ENCODE peak calls at places on chromosomes 13 and 19, in six cellular contexts. J is spleen, C is A549, M is H1, Q is K562, L is transverse colon. E is an unnamed sample.

GRCh38 chr19:29329460-29330134 is 116.6 kb upstream of the UQCRFS1 start:
- DNase-seq in J (no peak), C (peak; percentile 36), M (peak; percentile 71), Q (peak; percentile 26), L (no peak), E (peak; percentile 16)

GRCh38 chr19:2249010-2249866 is at the start of gene AMH:
- DNase-seq in M (peak; percentile 66), J (no peak), C (no peak), L (no peak), Q (no peak), E (no peak)

GRCh38 chr13:79815041-79815440 is 334.1 kb downstream of the NDFIP2 start:
- DNase-seq in J (no peak), Q (no peak), L (no peak), C (no peak), M (no peak), E (no peak)

GRCh38 chr13:62702502-62702901 is 1286.9 kb upstream of the PCDH20 start:
- DNase-seq in J (no peak), M (no peak), L (no peak), Q (no peak), C (no peak), E (no peak)

GRCh38 chr13:25729201-25729600 is 322.6 kb downstream of the SHISA2 start:
- DNase-seq in C (no peak), L (no peak), M (no peak), J (no peak), Q (no peak), E (no peak)

GRCh38 chr13:51839711-51840110 is 5.3 kb downstream of the TMEM272 start:
- DNase-seq in Q (no peak), L (no peak), C (no peak), M (no peak), J (no peak), E (no peak)

GRCh38 chr19:29404951-29405727 is 120.7 kb upstream of the VSTM2B start:
- DNase-seq in M (peak; percentile 67), L (peak; percentile 9), Q (no peak), C (no peak), J (no peak), E (no peak)

GRCh38 chr13:113971471-113972231 is 2.2 kb downstream of the C13orf46 start:
- DNase-seq in J (peak; percentile 73), C (no peak), L (no peak), Q (no peak), M (no peak), E (no peak)

GRCh38 chr19:17246681-17247425 is 1.1 kb upstream of the NR2F6 start:
- DNase-seq in C (peak; percentile 68), Q (no peak), J (peak; percentile 83), M (peak; percentile 79), L (peak; percentile 69), E (no peak)

GRCh38 chr19:17751912-17752273 is 616 bp downstream of the FCHO1 start:
- DNase-seq in Q (no peak), C (no peak), J (no peak), L (no peak), M (no peak), E (no peak)

GRCh38 chr19:18450934-18451836 is 13.3 kb upstream of the ISYNA1 start:
- DNase-seq in Q (peak; percentile 81), M (peak; percentile 100), C (peak; percentile 64), J (peak; percentile 95), L (peak; percentile 90), E (peak; percentile 91)

DNA sequence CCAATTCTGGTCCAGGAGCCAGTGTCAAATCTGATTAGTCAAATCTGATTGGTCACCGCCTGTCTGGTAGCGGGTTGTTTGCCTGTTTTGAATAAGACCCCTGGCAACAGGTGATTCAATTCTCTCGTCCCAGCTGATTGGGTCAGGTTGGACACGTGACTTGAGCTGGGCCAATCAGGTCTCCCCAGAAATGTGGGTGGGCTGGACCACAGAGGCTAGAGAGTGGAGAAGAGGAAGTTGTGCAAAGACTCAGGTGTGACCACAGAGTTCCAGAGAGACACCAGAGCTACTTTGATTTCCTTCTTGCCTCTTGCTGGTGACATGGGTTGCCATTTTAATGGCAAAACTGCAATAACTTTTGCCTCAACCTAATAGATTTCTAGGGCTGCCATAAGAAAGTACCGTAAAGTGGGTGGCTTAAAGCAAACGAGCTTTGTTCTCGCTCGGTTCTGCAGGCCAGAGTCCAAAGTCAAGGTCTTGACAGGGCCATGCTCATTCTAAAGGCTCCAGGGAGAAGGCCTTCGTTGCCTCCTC is 5.4 kb downstream of the TNFSF9 start:
- DNase-seq in M (peak; percentile 77), C (peak; percentile 88), Q (peak; percentile 94), J (peak; percentile 80), L (peak; percentile 74), E (peak; percentile 61)
- TF ChIP-seq POLR2A in M (no peak), C (no peak), Q (no peak), J (no peak), L (no peak), E (peak; percentile 30)

DNA sequence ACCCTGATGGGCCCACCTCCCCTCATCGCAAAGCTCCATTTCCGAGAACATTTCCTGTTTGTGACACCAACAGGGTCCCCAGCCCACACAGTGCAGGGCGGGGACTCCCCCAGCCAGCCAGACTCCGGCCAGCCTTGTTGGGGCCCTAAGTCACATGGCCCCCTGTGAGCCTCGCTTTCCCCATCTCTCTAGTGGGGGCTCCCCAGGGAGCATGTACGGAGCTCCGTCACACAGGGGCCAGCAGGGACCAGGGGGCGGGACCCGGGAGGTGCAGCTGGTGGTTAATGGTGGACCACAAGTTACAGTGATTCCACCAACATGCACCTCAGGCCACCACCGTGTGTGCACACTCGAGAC is 1.7 kb downstream of the TBXA2R start:
- DNase-seq in L (no peak), J (peak; percentile 84), C (no peak), M (no peak), Q (no peak), E (no peak)
- TF ChIP-seq POLR2A in L (no peak), J (no peak), C (no peak), M (no peak), Q (no peak), E (no peak)

DNA sequence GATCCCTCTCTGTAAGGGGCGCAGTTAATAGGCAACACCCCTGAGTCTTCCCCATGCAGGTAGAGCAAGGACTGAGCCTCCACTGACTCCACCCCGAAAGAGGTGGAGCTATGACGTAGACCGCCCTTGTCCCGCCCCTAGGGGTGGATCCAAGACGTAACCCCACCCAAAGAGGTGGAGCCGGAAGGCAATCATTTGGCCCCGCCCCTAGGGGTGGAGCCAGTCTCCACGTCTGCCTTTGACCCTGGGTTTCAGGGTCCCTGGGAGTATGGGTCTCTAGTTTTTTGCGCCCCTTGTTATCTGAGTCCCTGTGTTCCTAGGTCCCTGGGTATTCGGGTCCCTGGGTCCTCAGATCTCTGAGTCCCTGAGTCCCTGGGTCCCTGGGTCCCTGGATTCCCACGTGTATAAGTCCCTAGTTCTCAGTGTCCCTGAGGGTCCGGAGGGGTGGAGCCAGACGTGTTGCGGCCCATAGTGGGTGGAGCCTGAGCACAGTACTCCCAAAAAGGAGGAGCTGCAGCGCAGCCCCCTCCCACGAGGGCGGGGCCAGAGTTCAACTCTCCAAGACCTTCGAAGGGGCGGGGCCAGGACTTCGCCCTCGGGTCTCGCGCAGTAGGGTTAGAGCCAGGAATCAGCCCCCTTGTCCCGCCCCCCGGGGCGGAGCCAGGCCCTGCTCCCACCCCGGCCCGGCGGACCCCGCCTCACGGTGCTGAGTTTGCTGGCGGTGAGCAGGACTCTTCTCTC is 5.3 kb downstream of the DENND1C start:
- DNase-seq in M (peak; percentile 100), J (peak; percentile 83), L (peak; percentile 94), C (peak; percentile 96), Q (peak; percentile 84), E (peak; percentile 36)
- TF ChIP-seq POLR2A in M (no peak), J (no peak), L (no peak), C (no peak), Q (no peak), E (no peak)

GRCh38 chr19:22530042-22530441 is 104.1 kb upstream of the ZNF492 start:
- DNase-seq in Q (no peak), J (no peak), C (no peak), M (no peak), L (no peak), E (no peak)
- TF ChIP-seq POLR2A in Q (no peak), J (no peak), C (no peak), M (no peak), L (no peak), E (no peak)

GRCh38 chr19:12139885-12140544 is at the start of gene ZNF20:
- DNase-seq in L (peak; percentile 98), C (peak; percentile 41), Q (peak; percentile 95), J (peak; percentile 98), M (peak; percentile 98), E (peak; percentile 93)
- TF ChIP-seq POLR2A in L (peak; percentile 59), C (no peak), Q (peak; percentile 65), J (no peak), M (peak; percentile 89), E (peak; percentile 49)

DNA sequence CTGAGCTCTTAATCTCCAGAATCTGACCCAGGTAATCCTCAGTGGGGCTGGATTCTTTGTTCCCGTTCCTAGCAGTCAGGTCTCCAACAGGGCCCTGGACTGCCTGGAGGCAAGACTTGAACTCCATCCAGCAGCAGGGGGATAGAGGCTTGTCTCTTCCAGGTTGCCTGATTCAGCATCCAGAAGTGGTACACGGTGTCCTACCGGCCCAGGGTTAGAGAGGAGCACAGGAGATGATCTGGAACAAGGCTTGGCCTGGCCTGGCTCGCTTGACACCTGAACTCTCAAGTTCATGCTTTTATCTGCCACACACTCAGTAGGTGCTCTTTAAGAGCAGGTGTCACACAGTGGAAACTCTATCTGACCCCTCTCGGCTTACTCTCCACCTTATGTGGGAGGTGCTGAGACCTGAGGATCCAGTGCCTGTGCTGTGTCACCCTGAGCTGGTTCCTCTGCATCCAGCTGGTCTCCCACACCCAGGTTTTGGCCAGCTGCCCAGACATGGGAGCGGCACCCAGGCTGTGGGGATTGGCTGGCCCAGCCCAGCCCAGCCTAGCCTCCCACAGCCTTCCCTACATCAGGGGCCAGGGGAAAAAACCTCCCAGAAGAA is at the start of gene CYP4F3:
- DNase-seq in M (no peak), Q (peak; percentile 88), L (peak; percentile 96), C (peak; percentile 96), J (peak; percentile 83), E (peak; percentile 93)
- TF ChIP-seq POLR2A in M (no peak), Q (no peak), L (no peak), C (no peak), J (no peak), E (no peak)

GRCh38 chr19:41958367-41959055 is 610 bp downstream of the RABAC1 start:
- DNase-seq in Q (peak; percentile 86), L (peak; percentile 96), C (peak; percentile 87), M (peak; percentile 97), J (peak; percentile 97), E (peak; percentile 67)
- TF ChIP-seq POLR2A in Q (peak; percentile 54), L (peak; percentile 76), C (peak; percentile 95), M (peak; percentile 71), J (no peak), E (no peak)